ENCODE peak calls at places on chromosome 4, in five cellular contexts. S is ELF-1; N is activated effector memory CD4-positive, alpha-beta T cell treated with Interleukin-2 at 50 U/mL for 16 hours; F is Ammon's horn; M is left cardiac atrium. K is an unnamed sample.

GRCh38 chr4:143362392-143363046 is 25.8 kb downstream of the GAB1 start:
- DNase-seq in F (no peak), N (no peak), S (no peak), M (no peak), K (no peak)

GRCh38 chr4:151658959-151659593 is 101.7 kb downstream of the GATB start:
- DNase-seq in M (no peak), N (no peak), F (no peak), S (no peak), K (no peak)

GRCh38 chr4:77007358-77008230 is 58.0 kb downstream of the SEPTIN11 start:
- DNase-seq in F (no peak), M (peak), N (no peak), S (no peak), K (no peak)

GRCh38 chr4:101211146-101211553 is 136.2 kb downstream of the PPP3CA start:
- DNase-seq in M (no peak), S (no peak), F (no peak), N (no peak), K (no peak)

GRCh38 chr4:92304636-92305035 is 870 bp downstream of the GRID2 start:
- DNase-seq in S (peak), M (no peak), N (no peak), F (peak), K (no peak)

GRCh38 chr4:93183589-93183988 is 645.0 kb upstream of the ATOH1 start:
- DNase-seq in S (no peak), F (no peak), M (no peak), N (no peak), K (no peak)

GRCh38 chr4:110059556-110060191 is 138.7 kb downstream of the ELOVL6 start:
- DNase-seq in F (no peak), N (no peak), M (no peak), S (no peak), K (no peak)

GRCh38 chr4:123939621-123940020 is 543.0 kb downstream of the SPRY1 start:
- DNase-seq in F (no peak), M (no peak), S (no peak), N (no peak), K (no peak)

GRCh38 chr4:152892985-152893384 is 43.1 kb upstream of the FHDC1 start:
- DNase-seq in M (no peak), N (no peak), F (no peak), S (no peak), K (no peak)

GRCh38 chr4:123476089-123476488 is 79.5 kb downstream of the SPRY1 start:
- DNase-seq in N (no peak), S (no peak), F (no peak), M (no peak), K (no peak)

GRCh38 chr4:151012836-151013235 is 2.2 kb downstream of the LRBA start:
- DNase-seq in S (peak), N (no peak), M (no peak), F (no peak), K (no peak)

GRCh38 chr4:152255437-152255836 is 280.5 kb downstream of the FBXW7 start:
- DNase-seq in S (no peak), M (no peak), N (peak), F (no peak), K (peak)

GRCh38 chr4:173301518-173302201 is 32.5 kb downstream of the HMGB2 start:
- DNase-seq in N (no peak), M (no peak), S (no peak), F (peak), K (no peak)

GRCh38 chr4:143424276-143424675 is 87.6 kb downstream of the GAB1 start:
- DNase-seq in N (no peak), S (no peak), M (no peak), F (no peak), K (no peak)

GRCh38 chr4:159765402-159765801 is 662.5 kb downstream of the RAPGEF2 start:
- DNase-seq in S (no peak), F (no peak), M (no peak), N (no peak), K (no peak)

GRCh38 chr4:108058685-108059440 is 69.2 kb downstream of the HADH start:
- DNase-seq in N (no peak), S (peak), M (no peak), F (no peak), K (no peak)

GRCh38 chr4:15906024-15906443 is 32.5 kb downstream of the FGFBP1 start:
- DNase-seq in F (no peak), M (no peak), S (peak), N (no peak), K (no peak)

GRCh38 chr4:99134586-99134985 is 9.5 kb downstream of the ADH4 start:
- DNase-seq in F (no peak), S (no peak), N (no peak), M (no peak), K (no peak)

GRCh38 chr4:88706574-88706973 is 8.9 kb upstream of the NAP1L5 start:
- DNase-seq in S (peak), F (peak), N (no peak), M (peak), K (no peak)

GRCh38 chr4:98864560-98864959 is 64.4 kb downstream of the EIF4E start:
- DNase-seq in M (no peak), N (no peak), F (no peak), S (no peak), K (no peak)

GRCh38 chr4:10761903-10762302 is 77.3 kb upstream of the CLNK start:
- DNase-seq in N (no peak), M (no peak), S (no peak), F (no peak), K (no peak)

GRCh38 chr4:141081921-141082381 is 51.3 kb downstream of the RNF150 start:
- DNase-seq in F (peak), N (no peak), M (no peak), S (no peak), K (no peak)

GRCh38 chr4:82780398-82781231 is 18.0 kb downstream of the SCD5 start:
- DNase-seq in S (peak), M (peak), N (no peak), F (peak), K (no peak)

GRCh38 chr4:144507309-144508101 is 138.5 kb upstream of the HHIP start:
- DNase-seq in N (no peak), M (no peak), F (no peak), S (no peak), K (no peak)

GRCh38 chr4:28006021-28006420 is 1145.4 kb downstream of the STIM2 start:
- DNase-seq in N (no peak), M (no peak), S (no peak), F (no peak), K (no peak)

GRCh38 chr4:146134761-146135160 is 40.8 kb upstream of the LSM6 start:
- DNase-seq in F (peak), M (peak), N (no peak), S (no peak), K (no peak)

GRCh38 chr4:113553082-113553481 is 208.5 kb downstream of the CAMK2D start:
- DNase-seq in N (no peak), M (no peak), S (no peak), F (no peak), K (no peak)

K was measured in activated T-helper 1 cell treated with Interleukin-2 at 50 U/mL for 16 hours.